ENCODE peak calls at places on chromosomes 4 and X, in seven cellular contexts. K, E, M, Y, C, V and T are unnamed samples.

GRCh38 chr4:148955926-148956325 is 513.7 kb upstream of the NR3C2 start:
- DNase-seq in K (no peak), E (no peak), M (no peak), Y (no peak), C (no peak), V (no peak), T (no peak)

GRCh38 chr4:172892300-172892699 is 276.3 kb upstream of the GALNT7 start:
- DNase-seq in K (no peak), E (no peak), M (peak; percentile 18), Y (peak; percentile 28), C (peak; percentile 17), V (no peak), T (peak; percentile 3)

GRCh38 chr4:47122592-47123291 is 91.4 kb downstream of the GABRB1 start:
- DNase-seq in K (peak; percentile 45), E (peak; percentile 21), M (peak; percentile 36), Y (peak; percentile 34), C (peak; percentile 51), V (peak; percentile 63), T (peak; percentile 22)

GRCh38 chrX:43121637-43122036 is 343.7 kb upstream of the PPP1R2C start:
- DNase-seq in K (no peak), E (no peak), M (no peak), Y (no peak), C (no peak), V (no peak), T (no peak)

GRCh38 chrX:150899191-150899757 is 806 bp upstream of the CD99L2 start:
- DNase-seq in K (peak; percentile 37), E (no peak), M (no peak), Y (peak; percentile 15), C (no peak), V (no peak), T (peak; percentile 28)

GRCh38 chrX:333611-334311 is 15.2 kb upstream of the GTPBP6 start:
- DNase-seq in K (no peak), E (no peak), M (no peak), Y (no peak), C (no peak), V (no peak), T (no peak)

GRCh38 chr4:182212211-182212761 is 30.9 kb upstream of the TENM3 start:
- DNase-seq in K (peak; percentile 77), E (no peak), M (no peak), Y (no peak), C (no peak), V (no peak), T (no peak)

GRCh38 chr4:7462509-7462971 is 27.8 kb upstream of the PSAPL1 start:
- DNase-seq in K (peak; percentile 71), E (no peak), M (peak; percentile 27), Y (no peak), C (peak; percentile 19), V (peak; percentile 46), T (peak; percentile 44)

GRCh38 chr4:174591243-174592021 is 69.1 kb upstream of the HPGD start:
- DNase-seq in K (no peak), E (no peak), M (no peak), Y (no peak), C (no peak), V (no peak), T (no peak)

GRCh38 chr4:22515145-22515887 is 550 bp downstream of the ADGRA3 start:
- DNase-seq in K (peak; percentile 86), E (no peak), M (no peak), Y (peak; percentile 17), C (no peak), V (peak; percentile 86), T (peak; percentile 63)

GRCh38 chr4:52643846-52644245 is 15.3 kb downstream of the USP46 start:
- DNase-seq in K (peak; percentile 16), E (no peak), M (peak; percentile 4), Y (no peak), C (no peak), V (peak; percentile 34), T (peak; percentile 27)

GRCh38 chr4:14087459-14087858 is 459.9 kb upstream of the BOD1L1 start:
- DNase-seq in K (no peak), E (peak; percentile 16), M (no peak), Y (no peak), C (no peak), V (no peak), T (no peak)

GRCh38 chr4:115529126-115529525 is 415.7 kb upstream of the NDST4 start:
- DNase-seq in K (no peak), E (no peak), M (no peak), Y (no peak), C (no peak), V (no peak), T (no peak)

GRCh38 chr4:146054676-146055075 is 116.1 kb upstream of the ZNF827 start:
- DNase-seq in K (no peak), E (no peak), M (no peak), Y (no peak), C (no peak), V (no peak), T (no peak)

GRCh38 chr4:7396186-7396585 is 38.5 kb downstream of the PSAPL1 start:
- DNase-seq in K (no peak), E (no peak), M (no peak), Y (no peak), C (no peak), V (no peak), T (no peak)

GRCh38 chr4:107017681-107018321 is 18.3 kb downstream of the DKK2 start:
- DNase-seq in K (no peak), E (no peak), M (no peak), Y (no peak), C (no peak), V (no peak), T (no peak)

GRCh38 chrX:31212856-31213748 is 141.3 kb upstream of the FTHL17 start:
- DNase-seq in K (no peak), E (no peak), M (no peak), Y (no peak), C (no peak), V (no peak), T (no peak)

GRCh38 chr4:74133786-74134499 is 24.0 kb upstream of the MTHFD2L start:
- DNase-seq in K (peak; percentile 27), E (peak; percentile 20), M (peak; percentile 86), Y (peak; percentile 63), C (peak; percentile 38), V (peak; percentile 54), T (no peak)

GRCh38 chrX:40140706-40141499 is 43.1 kb upstream of the BCOR start:
- DNase-seq in K (no peak), E (no peak), M (no peak), Y (no peak), C (no peak), V (peak; percentile 56), T (no peak)

GRCh38 chrX:152915541-152916241 is 17.8 kb downstream of the ZNF185 start:
- DNase-seq in K (peak; percentile 77), E (no peak), M (peak; percentile 18), Y (peak; percentile 73), C (no peak), V (peak; percentile 22), T (peak; percentile 19)
- TF ChIP-seq JUND in K (no peak), E (no peak), M (no peak), Y (peak; percentile 27), C (peak; percentile 12), V (no peak), T (no peak)

GRCh38 chr4:31089815-31090214 is 369.6 kb downstream of the PCDH7 start:
- DNase-seq in K (no peak), E (no peak), M (peak; percentile 97), Y (no peak), C (no peak), V (no peak), T (no peak)
- TF ChIP-seq JUND in K (no peak), E (no peak), M (peak; percentile 92), Y (no peak), C (no peak), V (no peak), T (no peak)

GRCh38 chr4:134702374-134702773 is 500.8 kb upstream of the PABPC4L start:
- DNase-seq in K (no peak), E (no peak), M (no peak), Y (no peak), C (no peak), V (no peak), T (no peak)
- TF ChIP-seq JUND in K (no peak), E (no peak), M (no peak), Y (no peak), C (no peak), V (no peak), T (no peak)

DNA sequence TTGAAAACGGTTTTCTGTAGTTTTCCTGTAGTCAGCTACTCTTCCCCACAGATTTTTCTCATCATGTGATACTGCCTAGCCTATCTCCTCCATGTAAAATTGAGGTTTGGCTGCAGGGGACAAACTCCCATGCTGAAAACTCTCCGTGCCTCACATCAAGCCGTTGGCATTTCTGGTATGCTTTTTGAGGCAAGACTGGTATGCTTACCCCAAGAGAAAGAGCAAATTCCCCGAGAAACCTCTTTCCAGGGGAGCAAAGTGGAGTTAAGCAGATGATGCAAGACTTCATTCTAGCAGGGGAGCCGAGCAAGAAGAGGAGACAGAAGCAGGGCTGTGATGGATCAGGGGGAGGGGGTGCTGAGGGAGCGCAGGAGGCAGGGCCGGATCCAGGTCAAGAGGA is 4.8 kb downstream of the SOWAHD start:
- DNase-seq in K (no peak), E (no peak), M (no peak), Y (no peak), C (no peak), V (no peak), T (no peak)
- TF ChIP-seq JUND in K (no peak), E (no peak), M (no peak), Y (no peak), C (no peak), V (no peak), T (no peak)

DNA sequence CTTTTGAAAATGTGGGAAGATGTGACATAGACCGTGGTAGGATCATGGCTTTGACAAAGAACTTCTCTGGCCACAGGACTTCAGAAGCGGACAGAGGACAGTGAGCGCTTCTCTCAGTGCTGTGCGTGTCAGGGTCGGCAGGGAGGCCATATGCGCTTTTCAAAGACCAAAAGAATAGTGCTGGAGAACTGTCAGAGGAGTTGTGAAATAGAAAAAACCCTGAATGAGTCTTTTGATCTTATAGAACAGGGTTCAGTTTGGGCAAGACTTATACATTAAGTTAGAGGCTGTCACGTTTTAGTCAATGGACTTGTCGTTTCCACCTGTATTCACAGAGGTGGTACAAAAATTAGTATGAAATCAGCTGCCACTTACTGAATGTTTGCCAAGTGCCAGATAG is 77.4 kb downstream of the PTTG2 start:
- DNase-seq in K (no peak), E (no peak), M (no peak), Y (no peak), C (no peak), V (peak; percentile 78), T (no peak)
- TF ChIP-seq JUND in K (no peak), E (no peak), M (no peak), Y (no peak), C (no peak), V (no peak), T (no peak)

GRCh38 chr4:104022871-104023270 is 303.1 kb upstream of the TACR3 start:
- DNase-seq in K (no peak), E (no peak), M (no peak), Y (no peak), C (no peak), V (no peak), T (no peak)
- TF ChIP-seq JUND in K (no peak), E (no peak), M (no peak), Y (no peak), C (no peak), V (no peak), T (no peak)

GRCh38 chr4:98491862-98492554 is 166.4 kb downstream of the TSPAN5 start:
- DNase-seq in K (no peak), E (no peak), M (no peak), Y (no peak), C (no peak), V (no peak), T (no peak)
- TF ChIP-seq JUND in K (no peak), E (no peak), M (no peak), Y (no peak), C (no peak), V (no peak), T (no peak)

GRCh38 chrX:44232100-44232499 is 111.4 kb downstream of the EFHC2 start:
- DNase-seq in K (no peak), E (no peak), M (no peak), Y (no peak), C (no peak), V (no peak), T (no peak)
- TF ChIP-seq JUND in K (no peak), E (no peak), M (no peak), Y (no peak), C (no peak), V (no peak), T (no peak)